ENCODE peak calls at places on chromosome 1, in six cellular contexts. O is mucosa of descending colon, C is adipocyte, I is mesendoderm, A is pancreas, H is A549. B is an unnamed sample.

GRCh38 chr1:93079685-93080141 is 630 bp downstream of the MTF2 start:
- DNase-seq in I (peak), O (peak), C (peak), A (no peak), H (no peak), B (peak)

GRCh38 chr1:87141556-87141955 is 187.1 kb upstream of the LMO4 start:
- DNase-seq in I (no peak), A (no peak), C (no peak), O (no peak), H (no peak), B (no peak)

GRCh38 chr1:47624531-47624930 is 186.7 kb downstream of the FOXD2 start:
- DNase-seq in A (peak), H (no peak), O (peak), I (peak), C (no peak), B (peak)

GRCh38 chr1:199551967-199552565 is 475.4 kb upstream of the NR5A2 start:
- DNase-seq in C (peak), H (peak), O (no peak), A (no peak), I (peak), B (peak)

GRCh38 chr1:101237229-101237837 is 514 bp downstream of the S1PR1 start:
- DNase-seq in A (no peak), I (peak), O (no peak), C (peak), H (no peak), B (no peak)

GRCh38 chr1:168470821-168471473 is 72.8 kb downstream of the XCL2 start:
- DNase-seq in C (peak), A (no peak), I (peak), H (peak), O (no peak), B (no peak)

GRCh38 chr1:115530407-115530806 is 111.4 kb upstream of the VANGL1 start:
- DNase-seq in I (no peak), H (no peak), A (no peak), O (no peak), C (peak), B (no peak)

GRCh38 chr1:96329121-96329520 is 392.5 kb upstream of the PTBP2 start:
- DNase-seq in A (no peak), O (no peak), H (no peak), C (no peak), I (no peak), B (no peak)

GRCh38 chr1:197808843-197809242 is 33.6 kb upstream of the DENND1B start:
- DNase-seq in A (no peak), H (no peak), I (no peak), C (no peak), O (no peak), B (no peak)

GRCh38 chr1:235972316-235973090 is 92.4 kb downstream of the NID1 start:
- DNase-seq in O (no peak), A (no peak), H (no peak), I (peak), C (peak), B (no peak)

GRCh38 chr1:240579511-240579910 is 32.4 kb downstream of the GREM2 start:
- DNase-seq in I (no peak), O (no peak), C (no peak), A (no peak), H (peak), B (no peak)

GRCh38 chr1:25795955-25796806 is 3.8 kb upstream of the SELENON start:
- DNase-seq in H (no peak), O (peak), A (peak), I (no peak), C (no peak), B (no peak)

GRCh38 chr1:242524571-242525359 is at the start of gene PLD5:
- DNase-seq in A (no peak), C (no peak), O (peak), I (peak), H (peak), B (no peak)

GRCh38 chr1:225612265-225612664 is 40.7 kb downstream of the ENAH start:
- DNase-seq in C (peak), A (no peak), I (no peak), O (no peak), H (no peak), B (no peak)

GRCh38 chr1:167832693-167833092 is 81.2 kb downstream of the ADCY10 start:
- DNase-seq in H (no peak), A (no peak), C (no peak), O (no peak), I (peak), B (no peak)

GRCh38 chr1:150876111-150876434 is 326 bp downstream of the ARNT start:
- DNase-seq in A (no peak), C (peak), I (peak), H (no peak), O (no peak), B (no peak)

GRCh38 chr1:150874455-150875196 is 1.8 kb downstream of the ARNT start:
- DNase-seq in C (peak), I (no peak), O (no peak), A (no peak), H (no peak), B (no peak)

GRCh38 chr1:150877220-150877516 is 769 bp upstream of the ARNT start:
- DNase-seq in H (peak), O (no peak), I (peak), A (no peak), C (no peak), B (no peak)

GRCh38 chr1:150873521-150873920 is 2.9 kb downstream of the ARNT start:
- DNase-seq in C (no peak), H (no peak), I (no peak), O (no peak), A (no peak), B (no peak)

GRCh38 chr1:150875197-150876110 is 945 bp downstream of the ARNT start:
- DNase-seq in I (no peak), O (peak), C (peak), A (no peak), H (no peak), B (peak)
- H3K4me3 ChIP-seq in I (peak), O (peak), C (peak), A (peak), H (peak), B (peak)

DNA sequence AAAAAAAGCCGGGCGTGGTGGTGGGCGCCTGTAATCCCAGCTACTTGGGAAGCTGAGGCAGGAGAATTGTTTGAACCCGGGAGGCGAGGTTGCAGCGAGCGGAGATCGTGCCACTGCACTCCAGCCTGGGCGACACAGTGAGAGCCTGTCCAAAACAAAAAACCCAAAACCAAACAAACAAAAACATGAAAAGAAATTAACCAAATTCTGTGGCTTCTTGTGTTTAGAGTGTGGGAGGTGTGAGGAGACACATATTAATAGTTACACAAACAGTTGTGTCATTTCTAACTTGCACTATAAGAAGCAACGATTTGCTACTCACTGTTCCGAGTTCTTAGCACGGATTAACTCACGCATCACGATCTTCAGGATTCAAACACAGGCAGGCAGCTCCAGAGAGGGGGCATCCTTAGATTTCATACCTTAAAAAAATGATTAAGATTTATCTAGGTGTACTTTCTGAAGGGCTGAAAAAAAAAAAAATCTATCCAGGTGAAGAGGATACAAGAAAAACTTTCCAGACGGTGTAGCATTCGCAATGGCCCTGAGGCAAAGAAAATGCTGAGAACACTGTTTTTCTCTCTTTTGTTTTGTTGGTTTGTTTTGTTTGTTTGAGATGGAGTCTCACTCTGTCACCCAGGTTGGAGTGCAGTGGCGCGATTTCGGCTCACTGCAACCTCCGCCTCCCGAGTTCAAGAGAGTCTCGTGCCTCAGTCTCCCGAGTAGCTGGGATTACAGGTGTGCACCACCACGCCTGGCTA is 713 bp upstream of the HMGCL start:
- DNase-seq in A (no peak), H (no peak), I (no peak), C (no peak), O (peak), B (no peak)
- H3K4me3 ChIP-seq in A (peak), H (peak), I (no peak), C (peak), O (no peak), B (peak)

DNA sequence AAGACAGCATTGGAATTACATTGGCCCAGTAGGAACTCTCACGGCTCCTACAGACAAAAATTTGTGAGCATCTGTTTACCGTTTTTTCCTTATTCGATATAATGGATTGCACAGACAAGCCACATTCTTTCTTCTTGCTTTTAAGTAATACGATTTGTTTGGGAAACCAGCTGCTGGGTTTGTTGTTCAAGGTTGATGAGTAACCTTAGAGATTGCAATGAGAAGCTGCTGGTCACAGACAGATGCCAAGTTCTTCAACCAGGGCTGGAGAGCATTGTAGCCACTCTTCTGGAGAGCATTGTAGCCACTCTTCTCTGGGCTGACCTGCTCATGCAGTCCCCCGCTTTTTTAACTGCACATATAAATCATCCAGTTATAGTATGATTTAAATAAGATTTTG is 1.4 kb upstream of the MIA3 start:
- DNase-seq in C (peak), O (no peak), I (peak), A (peak), H (peak), B (no peak)
- H3K4me3 ChIP-seq in C (no peak), O (no peak), I (no peak), A (no peak), H (no peak), B (no peak)

GRCh38 chr1:169526120-169526832 is 40.5 kb upstream of the SLC19A2 start:
- DNase-seq in I (no peak), A (no peak), C (no peak), H (no peak), O (no peak), B (no peak)

GRCh38 chr1:169529068-169529642 is 43.4 kb upstream of the SLC19A2 start:
- DNase-seq in C (no peak), I (peak), O (no peak), H (no peak), A (peak), B (peak)

GRCh38 chr1:169526998-169527397 is 41.3 kb upstream of the SLC19A2 start:
- DNase-seq in A (no peak), I (no peak), H (no peak), C (no peak), O (no peak), B (no peak)

GRCh38 chr1:169527461-169528213 is 41.9 kb upstream of the SLC19A2 start:
- DNase-seq in H (no peak), A (no peak), O (no peak), C (no peak), I (peak), B (peak)

GRCh38 chr1:169528214-169529067 is 42.7 kb upstream of the SLC19A2 start:
- DNase-seq in A (no peak), O (no peak), C (no peak), H (no peak), I (peak), B (no peak)
- H3K4me3 ChIP-seq in A (peak), O (no peak), C (no peak), H (no peak), I (no peak), B (no peak)

GRCh38 chr1:6003568-6004411 is 11.6 kb upstream of the NPHP4 start:
- DNase-seq in O (peak), A (no peak), I (no peak), H (no peak), C (no peak), B (no peak)
- H3K4me3 ChIP-seq in O (no peak), A (no peak), I (no peak), H (no peak), C (no peak), B (no peak)